ENCODE peak calls at places on chromosome 9, in four cellular contexts. O is fibroblast of lung, T is IMR-90, C is HCT116. K is an unnamed sample.

GRCh38 chr9:132854832-132855231 is 23.3 kb downstream of the AK8 start:
- DNase-seq in O (no peak), T (no peak), C (no peak), K (no peak)

GRCh38 chr9:137453643-137454081 is 5.5 kb downstream of the NSMF start:
- DNase-seq in O (peak), T (peak), C (no peak), K (no peak)

GRCh38 chr9:137307255-137308101 is 5.4 kb upstream of the NRARP start:
- DNase-seq in O (no peak), T (no peak), C (no peak), K (no peak)

GRCh38 chr9:127181595-127182190 is 59.3 kb upstream of the ANGPTL2 start:
- DNase-seq in O (no peak), T (no peak), C (no peak), K (no peak)

GRCh38 chr9:136954270-136955083 is 2.4 kb downstream of the LCN12 start:
- DNase-seq in O (no peak), T (no peak), C (no peak), K (no peak)

GRCh38 chr9:28163619-28164018 is 590.3 kb upstream of the C9orf72 start:
- DNase-seq in O (no peak), T (no peak), C (no peak), K (no peak)

GRCh38 chr9:16363073-16363781 is 507.2 kb downstream of the BNC2 start:
- DNase-seq in O (no peak), T (no peak), C (no peak), K (no peak)

GRCh38 chr9:137300607-137301085 is 1.4 kb downstream of the NRARP start:
- DNase-seq in O (peak), T (peak), C (no peak), K (no peak)

GRCh38 chr9:68978054-68978453 is 35.9 kb downstream of the PRKACG start:
- DNase-seq in O (no peak), T (no peak), C (no peak), K (no peak)

GRCh38 chr9:17802249-17802857 is 223.5 kb downstream of the SH3GL2 start:
- DNase-seq in O (peak), T (peak), C (no peak), K (no peak)

GRCh38 chr9:113481176-113481805 is 17.8 kb downstream of the RGS3 start:
- DNase-seq in O (peak), T (no peak), C (no peak), K (no peak)

GRCh38 chr9:19464764-19465570 is 56.2 kb downstream of the ACER2 start:
- DNase-seq in O (peak), T (peak), C (peak), K (peak)

GRCh38 chr9:78866228-78867132 is 569.6 kb downstream of the PSAT1 start:
- DNase-seq in O (peak), T (peak), C (peak), K (no peak)

GRCh38 chr9:37944266-37944650 is 40.3 kb upstream of the SLC25A51 start:
- DNase-seq in O (no peak), T (no peak), C (no peak), K (no peak)

GRCh38 chr9:126516936-126517750 is 96.6 kb upstream of the LMX1B start:
- DNase-seq in O (peak), T (peak), C (peak), K (peak)

GRCh38 chr9:12464910-12465512 is 228.2 kb upstream of the TYRP1 start:
- DNase-seq in O (peak), T (peak), C (no peak), K (no peak)

GRCh38 chr9:132244582-132245455 is 83.0 kb downstream of the NTNG2 start:
- DNase-seq in O (no peak), T (no peak), C (no peak), K (no peak)

GRCh38 chr9:121640486-121641227 is 10.8 kb upstream of the DAB2IP start:
- DNase-seq in O (no peak), T (no peak), C (no peak), K (no peak)

GRCh38 chr9:122228191-122228905 is 409 bp downstream of the LHX6 start:
- DNase-seq in O (no peak), T (no peak), C (no peak), K (no peak)

GRCh38 chr9:89872426-89872912 is 267.7 kb downstream of the GADD45G start:
- DNase-seq in O (no peak), T (no peak), C (no peak), K (no peak)

GRCh38 chr9:124286292-124286931 is 28.7 kb downstream of the NEK6 start:
- DNase-seq in O (peak), T (peak), C (peak), K (no peak)

GRCh38 chr9:2285411-2285810 is 270.3 kb downstream of the SMARCA2 start:
- DNase-seq in O (no peak), T (no peak), C (no peak), K (no peak)

GRCh38 chr9:132187006-132187760 is 25.3 kb downstream of the NTNG2 start:
- DNase-seq in O (no peak), T (no peak), C (no peak), K (no peak)

GRCh38 chr9:68746564-68746963 is 41.5 kb downstream of the PIP5K1B start:
- DNase-seq in O (no peak), T (no peak), C (no peak), K (no peak)

GRCh38 chr9:33443047-33443446 is 4.3 kb downstream of the AQP3 start:
- DNase-seq in O (peak), T (peak), C (no peak), K (no peak)

GRCh38 chr9:21110708-21111576 is 30.7 kb downstream of the IFNW1 start:
- DNase-seq in O (peak), T (peak), C (peak), K (peak)

GRCh38 chr9:121450241-121450640 is 49.4 kb downstream of the GGTA1 start:
- DNase-seq in O (no peak), T (no peak), C (no peak), K (no peak)

GRCh38 chr9:118252027-118252426 is 547.8 kb downstream of the TLR4 start:
- DNase-seq in O (no peak), T (no peak), C (no peak), K (no peak)

DNA sequence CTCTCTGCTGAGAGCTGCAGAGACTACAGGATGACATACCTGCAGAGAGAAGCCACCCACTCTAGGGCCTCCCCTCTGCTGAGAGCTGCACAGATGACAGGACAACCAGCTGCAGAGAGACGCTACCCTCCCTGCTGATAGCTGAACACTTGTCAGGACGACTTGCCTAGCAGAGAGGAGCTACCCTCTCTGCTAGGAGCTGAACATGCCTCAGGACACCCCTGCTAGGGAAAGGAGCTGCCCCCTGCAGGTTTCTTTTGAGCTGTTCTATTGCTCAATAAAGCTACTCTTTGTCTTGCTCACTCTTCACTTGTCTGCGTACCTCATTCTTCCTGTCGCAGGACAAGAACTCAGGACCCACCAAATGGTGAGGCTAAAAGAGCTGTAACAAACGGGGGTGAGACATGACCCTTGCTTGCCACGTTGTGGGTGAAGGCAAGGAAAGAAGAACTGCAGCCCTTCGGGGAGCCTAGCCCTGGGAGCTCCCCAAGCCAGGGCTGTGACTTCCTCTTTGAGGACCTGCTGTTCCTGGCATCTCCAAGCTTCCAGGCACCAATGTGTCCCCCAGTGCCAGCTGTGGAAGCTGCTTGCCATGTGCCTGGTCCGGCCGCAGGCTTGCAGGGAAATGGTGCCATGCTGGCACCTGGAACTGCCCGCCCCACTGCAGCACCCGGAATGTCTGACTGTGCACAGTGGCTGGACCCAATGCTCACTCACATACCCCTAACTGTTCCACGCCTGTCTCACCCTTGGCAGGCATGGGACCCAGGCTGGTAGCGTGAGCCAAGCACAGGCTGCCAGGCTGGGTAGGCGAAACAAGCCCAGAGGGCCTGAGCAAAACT is 5.1 kb upstream of the TESK1 start:
- DNase-seq in O (no peak), T (no peak), C (no peak), K (peak)
- TF ChIP-seq CTCF in O (no peak), T (no peak), C (peak), K (peak)

GRCh38 chr9:76873056-76873792 is 32.7 kb downstream of the PRUNE2 start:
- DNase-seq in O (peak), T (no peak), C (no peak), K (no peak)

GRCh38 chr9:76876098-76876497 is 29.8 kb downstream of the PRUNE2 start:
- DNase-seq in O (peak), T (peak), C (no peak), K (no peak)

GRCh38 chr9:76877961-76878360 is 28.0 kb downstream of the PRUNE2 start:
- DNase-seq in O (no peak), T (no peak), C (no peak), K (no peak)

GRCh38 chr9:76868897-76869296 is 37.0 kb downstream of the PRUNE2 start:
- DNase-seq in O (no peak), T (no peak), C (no peak), K (no peak)

DNA sequence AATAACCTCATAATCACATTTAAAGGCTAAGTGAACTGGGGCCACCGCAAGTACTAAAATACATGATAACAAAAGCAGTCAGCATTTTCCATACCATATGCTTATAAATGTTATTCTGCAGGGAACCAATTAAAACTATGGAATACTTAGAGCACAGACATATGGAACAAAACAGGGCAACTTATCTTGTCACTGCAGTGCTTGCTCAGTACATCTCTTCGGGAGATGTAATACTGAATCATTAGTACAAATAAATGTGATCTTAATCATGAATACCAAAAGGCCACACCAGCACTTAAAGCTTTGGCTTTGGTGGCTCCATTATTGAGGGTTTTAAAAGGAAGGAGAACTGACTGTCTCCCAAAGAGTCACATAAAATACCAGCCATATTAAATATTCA is 32.1 kb downstream of the PRUNE2 start:
- DNase-seq in O (no peak), T (no peak), C (no peak), K (no peak)
- H3K4me2 ChIP-seq in O (no peak), T (no peak), C (no peak), K (no peak)

GRCh38 chr9:9499546-9499945 is 1113.3 kb downstream of the PTPRD start:
- DNase-seq in O (no peak), T (no peak), C (no peak), K (no peak)
- TF ChIP-seq CTCF in O (no peak), T (no peak), C (no peak), K (no peak)

GRCh38 chr9:107600060-107600573 is 110.5 kb upstream of the KLF4 start:
- DNase-seq in O (no peak), T (no peak), C (no peak), K (no peak)

GRCh38 chr9:107606149-107606790 is 116.7 kb upstream of the KLF4 start:
- DNase-seq in O (no peak), T (no peak), C (no peak), K (no peak)

DNA sequence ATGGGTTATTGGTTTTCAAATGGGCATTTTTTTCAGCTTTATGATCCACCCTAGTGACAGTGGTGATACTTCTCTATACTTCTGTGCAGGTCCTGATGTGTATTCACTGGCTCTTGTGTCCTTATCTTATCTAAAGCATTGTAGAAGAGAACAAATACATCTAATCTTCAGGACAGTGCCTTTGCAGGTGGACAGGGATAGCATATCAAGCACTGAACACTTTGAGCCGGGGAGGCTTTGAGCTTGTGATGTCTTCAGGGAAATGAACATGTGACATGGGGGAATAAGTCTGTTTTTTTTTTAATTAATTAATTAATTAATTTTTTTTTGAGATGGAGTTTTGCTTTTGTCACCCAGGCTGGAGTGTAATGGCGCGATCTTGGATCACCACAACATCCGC is 115.5 kb upstream of the KLF4 start:
- DNase-seq in O (no peak), T (no peak), C (no peak), K (no peak)
- H3K4me2 ChIP-seq in O (no peak), T (no peak), C (no peak), K (no peak)

GRCh38 chr9:24416136-24416535 is 129.6 kb downstream of the IZUMO3 start:
- DNase-seq in O (no peak), T (no peak), C (no peak), K (no peak)

GRCh38 chr9:24413651-24414050 is 132.0 kb downstream of the IZUMO3 start:
- DNase-seq in O (no peak), T (no peak), C (no peak), K (no peak)
- TF ChIP-seq CTCF in O (no peak), T (no peak), C (no peak), K (no peak)

DNA sequence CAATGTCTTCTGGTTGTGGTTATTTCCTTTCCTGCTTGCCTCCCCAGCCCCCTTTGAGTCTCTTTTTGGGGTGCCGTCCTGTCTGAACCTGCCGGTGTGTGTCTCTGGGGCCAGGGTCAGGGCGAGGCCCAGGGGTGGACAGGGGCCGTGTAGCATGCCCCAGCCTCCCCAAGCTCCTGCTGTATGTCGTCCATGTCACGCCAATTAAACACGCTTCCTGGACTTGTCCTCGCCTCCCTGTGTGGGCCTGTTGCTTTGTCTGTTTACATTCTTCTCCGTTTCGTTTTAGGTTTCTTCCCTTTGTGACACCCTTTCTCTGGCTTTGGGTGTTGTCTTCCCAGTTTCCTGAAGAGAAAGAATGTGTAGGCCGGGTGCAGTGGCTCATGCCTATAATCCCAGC is 28.5 kb upstream of the HMCN2 start:
- DNase-seq in O (no peak), T (no peak), C (no peak), K (no peak)
- H3K4me2 ChIP-seq in O (no peak), T (no peak), C (no peak), K (no peak)